ENCODE peak calls at places on chromosome 4, in ten cellular contexts. One of them, this sample, is unnamed.

GRCh38 chr4:144818136-144818535 is 172.2 kb downstream of the HHIP start:
- DNase-seq in stimulated activated CD4-positive, alpha-beta T cell treated with anti-CD3 and anti-CD28 coated beads, TNF-alpha, amount 100 ng/mL, for 24 hours: no peak
- DNase-seq in heart left ventricle: no peak
- DNase-seq in amygdala: no peak
- DNase-seq in HuH-7.5: no peak
- DNase-seq in GM13977: no peak
- DNase-seq in GM23248: no peak
- DNase-seq in effector memory CD8-positive, alpha-beta T cell: no peak
- DNase-seq in activated T-cell treated with anti-CD3 and anti-CD28 coated beads, Interleukin-2, amount 50 U/mL, for 1 hour: no peak
- DNase-seq in ELF-1: no peak
- DNase-seq in this sample: no peak

GRCh38 chr4:140343303-140343702 is 30.1 kb upstream of the SCOC start:
- DNase-seq in stimulated activated CD4-positive, alpha-beta T cell treated with anti-CD3 and anti-CD28 coated beads, TNF-alpha, amount 100 ng/mL, for 24 hours: no peak
- DNase-seq in heart left ventricle: no peak
- DNase-seq in amygdala: no peak
- DNase-seq in HuH-7.5: no peak
- DNase-seq in GM13977: no peak
- DNase-seq in GM23248: no peak
- DNase-seq in effector memory CD8-positive, alpha-beta T cell: no peak
- DNase-seq in activated T-cell treated with anti-CD3 and anti-CD28 coated beads, Interleukin-2, amount 50 U/mL, for 1 hour: no peak
- DNase-seq in ELF-1: no peak
- DNase-seq in this sample: peak; percentile 21

GRCh38 chr4:128528177-128528576 is 240.6 kb upstream of the PGRMC2 start:
- DNase-seq in stimulated activated CD4-positive, alpha-beta T cell treated with anti-CD3 and anti-CD28 coated beads, TNF-alpha, amount 100 ng/mL, for 24 hours: no peak
- DNase-seq in heart left ventricle: no peak
- DNase-seq in amygdala: no peak
- DNase-seq in HuH-7.5: no peak
- DNase-seq in GM13977: no peak
- DNase-seq in GM23248: peak; percentile 13
- DNase-seq in effector memory CD8-positive, alpha-beta T cell: no peak
- DNase-seq in activated T-cell treated with anti-CD3 and anti-CD28 coated beads, Interleukin-2, amount 50 U/mL, for 1 hour: no peak
- DNase-seq in ELF-1: no peak
- DNase-seq in this sample: no peak

GRCh38 chr4:184473515-184474260 is 662 bp downstream of the IRF2 start:
- DNase-seq in stimulated activated CD4-positive, alpha-beta T cell treated with anti-CD3 and anti-CD28 coated beads, TNF-alpha, amount 100 ng/mL, for 24 hours: peak; percentile 35
- DNase-seq in heart left ventricle: peak; percentile 52
- DNase-seq in amygdala: no peak
- DNase-seq in HuH-7.5: peak; percentile 12
- DNase-seq in GM13977: peak; percentile 69
- DNase-seq in GM23248: peak; percentile 70
- DNase-seq in effector memory CD8-positive, alpha-beta T cell: peak; percentile 38
- DNase-seq in activated T-cell treated with anti-CD3 and anti-CD28 coated beads, Interleukin-2, amount 50 U/mL, for 1 hour: peak; percentile 62
- DNase-seq in ELF-1: peak; percentile 63
- DNase-seq in this sample: no peak

GRCh38 chr4:40576651-40577480 is 52.8 kb downstream of the RBM47 start:
- DNase-seq in stimulated activated CD4-positive, alpha-beta T cell treated with anti-CD3 and anti-CD28 coated beads, TNF-alpha, amount 100 ng/mL, for 24 hours: peak; percentile 3
- DNase-seq in heart left ventricle: peak; percentile 79
- DNase-seq in amygdala: peak; percentile 7
- DNase-seq in HuH-7.5: peak; percentile 60
- DNase-seq in GM13977: peak; percentile 59
- DNase-seq in GM23248: peak; percentile 92
- DNase-seq in effector memory CD8-positive, alpha-beta T cell: no peak
- DNase-seq in activated T-cell treated with anti-CD3 and anti-CD28 coated beads, Interleukin-2, amount 50 U/mL, for 1 hour: no peak
- DNase-seq in ELF-1: peak; percentile 78
- DNase-seq in this sample: peak; percentile 48

GRCh38 chr4:85514117-85514516 is 39.2 kb downstream of the ARHGAP24 start:
- DNase-seq in stimulated activated CD4-positive, alpha-beta T cell treated with anti-CD3 and anti-CD28 coated beads, TNF-alpha, amount 100 ng/mL, for 24 hours: no peak
- DNase-seq in heart left ventricle: no peak
- DNase-seq in amygdala: no peak
- DNase-seq in HuH-7.5: no peak
- DNase-seq in GM13977: no peak
- DNase-seq in GM23248: peak; percentile 2
- DNase-seq in effector memory CD8-positive, alpha-beta T cell: no peak
- DNase-seq in activated T-cell treated with anti-CD3 and anti-CD28 coated beads, Interleukin-2, amount 50 U/mL, for 1 hour: no peak
- DNase-seq in ELF-1: no peak
- DNase-seq in this sample: no peak

GRCh38 chr4:160316036-160316435 is 1213.2 kb downstream of the RAPGEF2 start:
- DNase-seq in stimulated activated CD4-positive, alpha-beta T cell treated with anti-CD3 and anti-CD28 coated beads, TNF-alpha, amount 100 ng/mL, for 24 hours: no peak
- DNase-seq in heart left ventricle: no peak
- DNase-seq in amygdala: no peak
- DNase-seq in HuH-7.5: no peak
- DNase-seq in GM13977: no peak
- DNase-seq in GM23248: no peak
- DNase-seq in effector memory CD8-positive, alpha-beta T cell: no peak
- DNase-seq in activated T-cell treated with anti-CD3 and anti-CD28 coated beads, Interleukin-2, amount 50 U/mL, for 1 hour: no peak
- DNase-seq in ELF-1: no peak
- DNase-seq in this sample: no peak

GRCh38 chr4:37561803-37562207 is 124.4 kb downstream of the RELL1 start:
- DNase-seq in stimulated activated CD4-positive, alpha-beta T cell treated with anti-CD3 and anti-CD28 coated beads, TNF-alpha, amount 100 ng/mL, for 24 hours: no peak
- DNase-seq in heart left ventricle: no peak
- DNase-seq in amygdala: no peak
- DNase-seq in HuH-7.5: no peak
- DNase-seq in GM13977: no peak
- DNase-seq in GM23248: peak; percentile 36
- DNase-seq in effector memory CD8-positive, alpha-beta T cell: no peak
- DNase-seq in activated T-cell treated with anti-CD3 and anti-CD28 coated beads, Interleukin-2, amount 50 U/mL, for 1 hour: no peak
- DNase-seq in ELF-1: no peak
- DNase-seq in this sample: no peak

GRCh38 chr4:186622788-186623464 is 67.6 kb upstream of the MTNR1A start:
- DNase-seq in stimulated activated CD4-positive, alpha-beta T cell treated with anti-CD3 and anti-CD28 coated beads, TNF-alpha, amount 100 ng/mL, for 24 hours: no peak
- DNase-seq in heart left ventricle: peak; percentile 38
- DNase-seq in amygdala: no peak
- DNase-seq in HuH-7.5: no peak
- DNase-seq in GM13977: no peak
- DNase-seq in GM23248: peak; percentile 92
- DNase-seq in effector memory CD8-positive, alpha-beta T cell: no peak
- DNase-seq in activated T-cell treated with anti-CD3 and anti-CD28 coated beads, Interleukin-2, amount 50 U/mL, for 1 hour: no peak
- DNase-seq in ELF-1: no peak
- DNase-seq in this sample: no peak

GRCh38 chr4:2252530-2252924 is 9.4 kb downstream of the MXD4 start:
- DNase-seq in stimulated activated CD4-positive, alpha-beta T cell treated with anti-CD3 and anti-CD28 coated beads, TNF-alpha, amount 100 ng/mL, for 24 hours: no peak
- DNase-seq in heart left ventricle: peak; percentile 23
- DNase-seq in amygdala: no peak
- DNase-seq in HuH-7.5: peak; percentile 13
- DNase-seq in GM13977: peak; percentile 13
- DNase-seq in GM23248: no peak
- DNase-seq in effector memory CD8-positive, alpha-beta T cell: no peak
- DNase-seq in activated T-cell treated with anti-CD3 and anti-CD28 coated beads, Interleukin-2, amount 50 U/mL, for 1 hour: no peak
- DNase-seq in ELF-1: no peak
- DNase-seq in this sample: no peak

GRCh38 chr4:119898211-119898610 is 168.4 kb downstream of the MAD2L1 start:
- DNase-seq in stimulated activated CD4-positive, alpha-beta T cell treated with anti-CD3 and anti-CD28 coated beads, TNF-alpha, amount 100 ng/mL, for 24 hours: no peak
- DNase-seq in heart left ventricle: no peak
- DNase-seq in amygdala: no peak
- DNase-seq in HuH-7.5: no peak
- DNase-seq in GM13977: no peak
- DNase-seq in GM23248: no peak
- DNase-seq in effector memory CD8-positive, alpha-beta T cell: no peak
- DNase-seq in activated T-cell treated with anti-CD3 and anti-CD28 coated beads, Interleukin-2, amount 50 U/mL, for 1 hour: no peak
- DNase-seq in ELF-1: no peak
- DNase-seq in this sample: no peak

GRCh38 chr4:52904421-52904820 is 42.3 kb downstream of the RASL11B start:
- DNase-seq in stimulated activated CD4-positive, alpha-beta T cell treated with anti-CD3 and anti-CD28 coated beads, TNF-alpha, amount 100 ng/mL, for 24 hours: no peak
- DNase-seq in heart left ventricle: no peak
- DNase-seq in amygdala: no peak
- DNase-seq in HuH-7.5: no peak
- DNase-seq in GM13977: no peak
- DNase-seq in GM23248: peak; percentile 38
- DNase-seq in effector memory CD8-positive, alpha-beta T cell: no peak
- DNase-seq in activated T-cell treated with anti-CD3 and anti-CD28 coated beads, Interleukin-2, amount 50 U/mL, for 1 hour: no peak
- DNase-seq in ELF-1: no peak
- DNase-seq in this sample: no peak

GRCh38 chr4:74671074-74671698 is 123.1 kb downstream of the BTC start:
- DNase-seq in stimulated activated CD4-positive, alpha-beta T cell treated with anti-CD3 and anti-CD28 coated beads, TNF-alpha, amount 100 ng/mL, for 24 hours: peak; percentile 37
- DNase-seq in heart left ventricle: peak; percentile 23
- DNase-seq in amygdala: no peak
- DNase-seq in HuH-7.5: no peak
- DNase-seq in GM13977: peak; percentile 10
- DNase-seq in GM23248: peak; percentile 86
- DNase-seq in effector memory CD8-positive, alpha-beta T cell: peak; percentile 7
- DNase-seq in activated T-cell treated with anti-CD3 and anti-CD28 coated beads, Interleukin-2, amount 50 U/mL, for 1 hour: peak; percentile 31
- DNase-seq in ELF-1: peak; percentile 26
- DNase-seq in this sample: no peak

GRCh38 chr4:24933684-24934275 is 20.9 kb upstream of the CCDC149 start:
- DNase-seq in stimulated activated CD4-positive, alpha-beta T cell treated with anti-CD3 and anti-CD28 coated beads, TNF-alpha, amount 100 ng/mL, for 24 hours: no peak
- DNase-seq in heart left ventricle: no peak
- DNase-seq in amygdala: no peak
- DNase-seq in HuH-7.5: no peak
- DNase-seq in GM13977: no peak
- DNase-seq in GM23248: no peak
- DNase-seq in effector memory CD8-positive, alpha-beta T cell: no peak
- DNase-seq in activated T-cell treated with anti-CD3 and anti-CD28 coated beads, Interleukin-2, amount 50 U/mL, for 1 hour: no peak
- DNase-seq in ELF-1: no peak
- DNase-seq in this sample: no peak

GRCh38 chr4:38368612-38369011 is 295.4 kb upstream of the KLF3 start:
- DNase-seq in stimulated activated CD4-positive, alpha-beta T cell treated with anti-CD3 and anti-CD28 coated beads, TNF-alpha, amount 100 ng/mL, for 24 hours: no peak
- DNase-seq in heart left ventricle: no peak
- DNase-seq in amygdala: no peak
- DNase-seq in HuH-7.5: no peak
- DNase-seq in GM13977: no peak
- DNase-seq in GM23248: peak; percentile 75
- DNase-seq in effector memory CD8-positive, alpha-beta T cell: no peak
- DNase-seq in activated T-cell treated with anti-CD3 and anti-CD28 coated beads, Interleukin-2, amount 50 U/mL, for 1 hour: no peak
- DNase-seq in ELF-1: no peak
- DNase-seq in this sample: no peak

GRCh38 chr4:3781997-3782930 is 16.1 kb downstream of the ADRA2C start:
- DNase-seq in stimulated activated CD4-positive, alpha-beta T cell treated with anti-CD3 and anti-CD28 coated beads, TNF-alpha, amount 100 ng/mL, for 24 hours: no peak
- DNase-seq in heart left ventricle: no peak
- DNase-seq in amygdala: no peak
- DNase-seq in HuH-7.5: no peak
- DNase-seq in GM13977: no peak
- DNase-seq in GM23248: no peak
- DNase-seq in effector memory CD8-positive, alpha-beta T cell: no peak
- DNase-seq in activated T-cell treated with anti-CD3 and anti-CD28 coated beads, Interleukin-2, amount 50 U/mL, for 1 hour: no peak
- DNase-seq in ELF-1: peak; percentile 83
- DNase-seq in this sample: no peak

GRCh38 chr4:8086751-8087445 is 71.7 kb downstream of the ABLIM2 start:
- DNase-seq in stimulated activated CD4-positive, alpha-beta T cell treated with anti-CD3 and anti-CD28 coated beads, TNF-alpha, amount 100 ng/mL, for 24 hours: no peak
- DNase-seq in heart left ventricle: no peak
- DNase-seq in amygdala: no peak
- DNase-seq in HuH-7.5: no peak
- DNase-seq in GM13977: no peak
- DNase-seq in GM23248: no peak
- DNase-seq in effector memory CD8-positive, alpha-beta T cell: no peak
- DNase-seq in activated T-cell treated with anti-CD3 and anti-CD28 coated beads, Interleukin-2, amount 50 U/mL, for 1 hour: no peak
- DNase-seq in ELF-1: no peak
- DNase-seq in this sample: no peak

GRCh38 chr4:13243152-13243551 is 241.0 kb downstream of the RAB28 start:
- DNase-seq in stimulated activated CD4-positive, alpha-beta T cell treated with anti-CD3 and anti-CD28 coated beads, TNF-alpha, amount 100 ng/mL, for 24 hours: no peak
- DNase-seq in heart left ventricle: no peak
- DNase-seq in amygdala: no peak
- DNase-seq in HuH-7.5: no peak
- DNase-seq in GM13977: no peak
- DNase-seq in GM23248: no peak
- DNase-seq in effector memory CD8-positive, alpha-beta T cell: no peak
- DNase-seq in activated T-cell treated with anti-CD3 and anti-CD28 coated beads, Interleukin-2, amount 50 U/mL, for 1 hour: no peak
- DNase-seq in ELF-1: no peak
- DNase-seq in this sample: no peak

GRCh38 chr4:7190278-7190594 is 2.1 kb upstream of the SORCS2 start:
- DNase-seq in stimulated activated CD4-positive, alpha-beta T cell treated with anti-CD3 and anti-CD28 coated beads, TNF-alpha, amount 100 ng/mL, for 24 hours: no peak
- DNase-seq in heart left ventricle: no peak
- DNase-seq in amygdala: no peak
- DNase-seq in HuH-7.5: no peak
- DNase-seq in GM13977: no peak
- DNase-seq in GM23248: no peak
- DNase-seq in effector memory CD8-positive, alpha-beta T cell: no peak
- DNase-seq in activated T-cell treated with anti-CD3 and anti-CD28 coated beads, Interleukin-2, amount 50 U/mL, for 1 hour: no peak
- DNase-seq in ELF-1: no peak
- DNase-seq in this sample: no peak

GRCh38 chr4:107631568-107631967 is 88.5 kb downstream of the PAPSS1 start:
- DNase-seq in stimulated activated CD4-positive, alpha-beta T cell treated with anti-CD3 and anti-CD28 coated beads, TNF-alpha, amount 100 ng/mL, for 24 hours: no peak
- DNase-seq in heart left ventricle: peak; percentile 26
- DNase-seq in amygdala: no peak
- DNase-seq in HuH-7.5: no peak
- DNase-seq in GM13977: no peak
- DNase-seq in GM23248: peak; percentile 46
- DNase-seq in effector memory CD8-positive, alpha-beta T cell: no peak
- DNase-seq in activated T-cell treated with anti-CD3 and anti-CD28 coated beads, Interleukin-2, amount 50 U/mL, for 1 hour: no peak
- DNase-seq in ELF-1: no peak
- DNase-seq in this sample: no peak

GRCh38 chr4:25442863-25443307 is 65.8 kb downstream of the ANAPC4 start:
- DNase-seq in stimulated activated CD4-positive, alpha-beta T cell treated with anti-CD3 and anti-CD28 coated beads, TNF-alpha, amount 100 ng/mL, for 24 hours: no peak
- DNase-seq in heart left ventricle: no peak
- DNase-seq in amygdala: no peak
- DNase-seq in HuH-7.5: no peak
- DNase-seq in GM13977: no peak
- DNase-seq in GM23248: no peak
- DNase-seq in effector memory CD8-positive, alpha-beta T cell: no peak
- DNase-seq in activated T-cell treated with anti-CD3 and anti-CD28 coated beads, Interleukin-2, amount 50 U/mL, for 1 hour: no peak
- DNase-seq in ELF-1: no peak
- DNase-seq in this sample: no peak

GRCh38 chr4:152464030-152464823 is 71.7 kb downstream of the FBXW7 start:
- DNase-seq in stimulated activated CD4-positive, alpha-beta T cell treated with anti-CD3 and anti-CD28 coated beads, TNF-alpha, amount 100 ng/mL, for 24 hours: no peak
- DNase-seq in heart left ventricle: no peak
- DNase-seq in amygdala: no peak
- DNase-seq in HuH-7.5: no peak
- DNase-seq in GM13977: no peak
- DNase-seq in GM23248: no peak
- DNase-seq in effector memory CD8-positive, alpha-beta T cell: no peak
- DNase-seq in activated T-cell treated with anti-CD3 and anti-CD28 coated beads, Interleukin-2, amount 50 U/mL, for 1 hour: no peak
- DNase-seq in ELF-1: no peak
- DNase-seq in this sample: no peak

GRCh38 chr4:76232681-76233080 is 18.8 kb upstream of the FAM47E start:
- DNase-seq in stimulated activated CD4-positive, alpha-beta T cell treated with anti-CD3 and anti-CD28 coated beads, TNF-alpha, amount 100 ng/mL, for 24 hours: no peak
- DNase-seq in heart left ventricle: no peak
- DNase-seq in amygdala: no peak
- DNase-seq in HuH-7.5: no peak
- DNase-seq in GM13977: no peak
- DNase-seq in GM23248: peak; percentile 16
- DNase-seq in effector memory CD8-positive, alpha-beta T cell: no peak
- DNase-seq in activated T-cell treated with anti-CD3 and anti-CD28 coated beads, Interleukin-2, amount 50 U/mL, for 1 hour: no peak
- DNase-seq in ELF-1: no peak
- DNase-seq in this sample: no peak

GRCh38 chr4:84879651-84880200 is 86.8 kb downstream of the WDFY3 start:
- DNase-seq in stimulated activated CD4-positive, alpha-beta T cell treated with anti-CD3 and anti-CD28 coated beads, TNF-alpha, amount 100 ng/mL, for 24 hours: no peak
- DNase-seq in heart left ventricle: no peak
- DNase-seq in amygdala: no peak
- DNase-seq in HuH-7.5: no peak
- DNase-seq in GM13977: no peak
- DNase-seq in GM23248: peak; percentile 21
- DNase-seq in effector memory CD8-positive, alpha-beta T cell: no peak
- DNase-seq in activated T-cell treated with anti-CD3 and anti-CD28 coated beads, Interleukin-2, amount 50 U/mL, for 1 hour: no peak
- DNase-seq in ELF-1: no peak
- DNase-seq in this sample: no peak

GRCh38 chr4:4541661-4542570 is at the start of gene STX18:
- DNase-seq in stimulated activated CD4-positive, alpha-beta T cell treated with anti-CD3 and anti-CD28 coated beads, TNF-alpha, amount 100 ng/mL, for 24 hours: peak; percentile 86
- DNase-seq in heart left ventricle: peak; percentile 87
- DNase-seq in amygdala: peak; percentile 76
- DNase-seq in HuH-7.5: peak; percentile 68
- DNase-seq in GM13977: peak; percentile 88
- DNase-seq in GM23248: peak; percentile 89
- DNase-seq in effector memory CD8-positive, alpha-beta T cell: peak; percentile 90
- DNase-seq in activated T-cell treated with anti-CD3 and anti-CD28 coated beads, Interleukin-2, amount 50 U/mL, for 1 hour: peak; percentile 93
- DNase-seq in ELF-1: peak; percentile 94
- DNase-seq in this sample: peak; percentile 71

GRCh38 chr4:8763966-8764901 is 107.4 kb downstream of the HMX1 start:
- DNase-seq in stimulated activated CD4-positive, alpha-beta T cell treated with anti-CD3 and anti-CD28 coated beads, TNF-alpha, amount 100 ng/mL, for 24 hours: no peak
- DNase-seq in heart left ventricle: peak; percentile 17
- DNase-seq in amygdala: no peak
- DNase-seq in HuH-7.5: no peak
- DNase-seq in GM13977: no peak
- DNase-seq in GM23248: no peak
- DNase-seq in effector memory CD8-positive, alpha-beta T cell: no peak
- DNase-seq in activated T-cell treated with anti-CD3 and anti-CD28 coated beads, Interleukin-2, amount 50 U/mL, for 1 hour: no peak
- DNase-seq in ELF-1: no peak
- DNase-seq in this sample: no peak

GRCh38 chr4:182643801-182644311 is 273.3 kb downstream of the DCTD start:
- DNase-seq in stimulated activated CD4-positive, alpha-beta T cell treated with anti-CD3 and anti-CD28 coated beads, TNF-alpha, amount 100 ng/mL, for 24 hours: no peak
- DNase-seq in heart left ventricle: peak; percentile 79
- DNase-seq in amygdala: no peak
- DNase-seq in HuH-7.5: no peak
- DNase-seq in GM13977: no peak
- DNase-seq in GM23248: peak; percentile 59
- DNase-seq in effector memory CD8-positive, alpha-beta T cell: no peak
- DNase-seq in activated T-cell treated with anti-CD3 and anti-CD28 coated beads, Interleukin-2, amount 50 U/mL, for 1 hour: no peak
- DNase-seq in ELF-1: peak; percentile 24
- DNase-seq in this sample: no peak

GRCh38 chr4:174763454-174764104 is 65.5 kb downstream of the GLRA3 start:
- DNase-seq in stimulated activated CD4-positive, alpha-beta T cell treated with anti-CD3 and anti-CD28 coated beads, TNF-alpha, amount 100 ng/mL, for 24 hours: no peak
- DNase-seq in heart left ventricle: no peak
- DNase-seq in amygdala: no peak
- DNase-seq in HuH-7.5: no peak
- DNase-seq in GM13977: peak; percentile 5
- DNase-seq in GM23248: peak; percentile 10
- DNase-seq in effector memory CD8-positive, alpha-beta T cell: no peak
- DNase-seq in activated T-cell treated with anti-CD3 and anti-CD28 coated beads, Interleukin-2, amount 50 U/mL, for 1 hour: no peak
- DNase-seq in ELF-1: no peak
- DNase-seq in this sample: no peak

This sample was measured in tibial nerve.